ENCODE peak calls at places on chromosomes 11 and 22, in four cellular contexts. E is A549, K is PC-3, O is breast epithelium. S is an unnamed sample.

GRCh38 chr22:17871726-17872458 is 97.6 kb upstream of the BID start:
- DNase-seq in E (no peak), K (no peak), O (no peak), S (peak; percentile 74)

GRCh38 chr11:19966435-19966834 is 193.8 kb downstream of the DBX1 start:
- DNase-seq in E (no peak), K (no peak), O (no peak), S (no peak)

GRCh38 chr11:64561984-64562722 is 28.9 kb upstream of the SLC22A12 start:
- DNase-seq in E (no peak), K (no peak), O (no peak), S (no peak)

GRCh38 chr11:86910592-86910991 is 44.6 kb downstream of the FZD4 start:
- DNase-seq in E (peak; percentile 13), K (peak; percentile 91), O (no peak), S (no peak)

GRCh38 chr11:3947084-3947483 is 91.6 kb downstream of the STIM1 start:
- DNase-seq in E (no peak), K (no peak), O (no peak), S (no peak)

GRCh38 chr22:46649176-46650077 is 29.2 kb downstream of the GRAMD4 start:
- DNase-seq in E (peak; percentile 63), K (peak; percentile 86), O (no peak), S (no peak)

GRCh38 chr11:65227879-65228278 is 33.9 kb upstream of the POLA2 start:
- DNase-seq in E (no peak), K (no peak), O (no peak), S (no peak)

GRCh38 chr11:128469220-128469619 is 118.1 kb downstream of the ETS1 start:
- DNase-seq in E (no peak), K (no peak), O (no peak), S (no peak)

GRCh38 chr11:12692238-12693074 is 18.2 kb downstream of the TEAD1 start:
- DNase-seq in E (peak; percentile 75), K (peak; percentile 81), O (peak; percentile 79), S (peak; percentile 54)

DNA sequence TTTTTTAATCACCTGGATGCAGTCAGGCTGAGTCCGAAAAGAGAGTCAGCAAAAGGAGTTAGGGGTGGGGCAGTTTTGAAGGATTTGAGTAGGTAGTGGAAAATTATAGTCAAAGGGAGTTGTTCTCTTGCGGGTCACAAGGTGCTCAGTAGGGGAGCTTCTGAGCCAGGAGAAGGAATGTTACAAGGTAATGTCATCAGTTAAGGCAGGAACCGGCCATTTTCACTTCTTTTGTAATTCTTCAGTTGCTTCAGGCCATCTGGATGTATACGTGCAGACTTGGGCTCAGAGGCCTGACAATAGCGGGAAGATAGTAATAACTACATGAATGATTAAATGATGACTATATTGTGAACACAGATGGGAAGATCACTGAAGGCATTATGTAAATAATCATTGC is 6.2 kb downstream of the SC5D start:
- DNase-seq in E (no peak), K (peak; percentile 67), O (no peak), S (no peak)
- H3K27ac ChIP-seq in E (no peak overlapping the region), K (peak overlapping the region; percentile 84), O (no peak overlapping the region), S (no peak overlapping the region)

GRCh38 chr11:44936527-44936926 is 14.2 kb downstream of the TP53I11 start:
- DNase-seq in E (peak; percentile 68), K (peak; percentile 84), O (peak; percentile 86), S (peak; percentile 69)
- H3K27ac ChIP-seq in E (no peak overlapping the region), K (no peak overlapping the region), O (no peak overlapping the region), S (no peak overlapping the region)

DNA sequence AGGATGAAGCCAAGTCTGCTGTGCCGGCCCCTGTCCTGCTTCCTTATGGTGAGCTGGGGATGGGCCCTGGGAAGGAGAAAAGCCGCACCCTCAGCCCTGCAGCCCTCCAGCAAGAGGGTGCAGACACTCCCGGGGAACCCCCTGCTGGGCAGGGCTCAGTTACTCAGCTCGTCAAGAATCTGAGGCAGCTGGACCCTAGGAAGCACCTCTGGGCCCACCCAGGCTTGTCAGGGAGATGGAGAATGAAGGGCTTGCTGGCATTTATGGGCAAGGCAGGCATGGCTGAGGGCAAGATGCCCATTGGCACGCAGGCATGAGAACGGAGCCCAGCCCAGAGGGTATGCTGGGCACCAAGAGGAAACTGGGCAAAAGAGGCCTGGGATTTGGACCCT is 12.9 kb downstream of the RELT start:
- DNase-seq in E (no peak), K (no peak), O (no peak), S (no peak)
- H3K27ac ChIP-seq in E (peak overlapping the region; percentile 57), K (no peak overlapping the region), O (no peak overlapping the region), S (no peak overlapping the region)

GRCh38 chr11:57646756-57647303 is 2.9 kb downstream of the YPEL4 start:
- DNase-seq in E (no peak), K (no peak), O (no peak), S (no peak)
- H3K27ac ChIP-seq in E (no peak overlapping the region), K (no peak overlapping the region), O (peak overlapping the region; percentile 50), S (no peak overlapping the region)

DNA sequence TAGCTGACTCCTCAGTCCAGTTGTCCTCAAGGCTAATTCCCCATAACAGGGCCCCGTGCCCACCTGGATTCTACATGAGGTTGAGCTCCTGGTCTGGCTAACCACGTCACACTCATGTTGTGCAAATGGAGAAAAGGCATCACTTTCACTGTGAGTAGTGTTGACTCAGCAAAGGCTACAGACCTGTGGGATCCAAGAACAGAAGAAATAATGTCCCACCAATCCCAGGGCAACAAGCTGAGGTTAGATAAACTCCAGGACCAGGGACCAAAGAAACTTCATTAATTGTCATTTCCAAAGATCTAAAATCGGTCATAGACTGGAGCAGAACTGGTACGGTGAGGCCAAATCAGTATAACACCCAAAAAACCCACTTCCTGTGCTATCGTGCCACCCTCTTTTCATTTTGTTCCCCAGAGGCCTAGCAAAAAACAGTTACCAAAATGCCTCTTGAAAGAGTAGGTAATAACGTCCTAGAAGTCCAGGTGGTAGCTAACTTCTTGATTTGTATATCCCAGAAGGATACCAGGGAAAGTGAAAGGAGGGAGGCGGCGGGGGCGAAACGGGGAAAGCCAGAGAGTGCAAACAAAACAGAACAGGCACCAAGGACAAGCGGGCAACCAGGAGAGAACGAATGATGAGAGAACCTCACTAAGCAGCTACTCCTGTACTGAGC is 1.4 kb downstream of the PCSK7 start:
- DNase-seq in E (no peak), K (peak; percentile 36), O (no peak), S (no peak)
- H3K27ac ChIP-seq in E (no peak overlapping the region), K (no peak overlapping the region), O (peak overlapping the region; percentile 96), S (no peak overlapping the region)